ENCODE peak calls at places on chromosomes 7 and 10, in nine cellular contexts. One of them, this sample, is unnamed.

GRCh38 chr7:51187941-51188340 is 128.7 kb downstream of the COBL start:
- DNase-seq in A673: no peak
- DNase-seq in heart left ventricle: peak; percentile 76
- DNase-seq in progenitor cell of endocrine pancreas: peak; percentile 42
- DNase-seq in PC-9: no peak
- DNase-seq in thyroid gland: peak; percentile 17
- DNase-seq in fibroblast of mammary gland: no peak
- DNase-seq in breast epithelium: no peak
- DNase-seq in esophagus squamous epithelium: no peak
- DNase-seq in this sample: no peak

GRCh38 chr7:101932053-101932452 is 114.6 kb downstream of the CUX1 start:
- DNase-seq in A673: no peak
- DNase-seq in heart left ventricle: peak; percentile 5
- DNase-seq in progenitor cell of endocrine pancreas: no peak
- DNase-seq in PC-9: no peak
- DNase-seq in thyroid gland: no peak
- DNase-seq in fibroblast of mammary gland: no peak
- DNase-seq in breast epithelium: no peak
- DNase-seq in esophagus squamous epithelium: no peak
- DNase-seq in this sample: no peak

GRCh38 chr7:45089314-45089891 is 634 bp upstream of the NACAD start:
- DNase-seq in A673: peak; percentile 67
- DNase-seq in heart left ventricle: peak; percentile 38
- DNase-seq in progenitor cell of endocrine pancreas: peak; percentile 67
- DNase-seq in PC-9: no peak
- DNase-seq in thyroid gland: peak; percentile 26
- DNase-seq in fibroblast of mammary gland: peak; percentile 54
- DNase-seq in breast epithelium: no peak
- DNase-seq in esophagus squamous epithelium: no peak
- DNase-seq in this sample: peak; percentile 88

GRCh38 chr7:149500201-149500600 is 2.6 kb upstream of the ZNF746 start:
- DNase-seq in A673: no peak
- DNase-seq in heart left ventricle: no peak
- DNase-seq in progenitor cell of endocrine pancreas: no peak
- DNase-seq in PC-9: no peak
- DNase-seq in thyroid gland: no peak
- DNase-seq in fibroblast of mammary gland: no peak
- DNase-seq in breast epithelium: no peak
- DNase-seq in esophagus squamous epithelium: no peak
- DNase-seq in this sample: no peak

GRCh38 chr10:43287056-43288007 is 20.5 kb upstream of the RASGEF1A start:
- DNase-seq in A673: no peak
- DNase-seq in heart left ventricle: no peak
- DNase-seq in progenitor cell of endocrine pancreas: no peak
- DNase-seq in PC-9: peak; percentile 96
- DNase-seq in thyroid gland: no peak
- DNase-seq in fibroblast of mammary gland: no peak
- DNase-seq in breast epithelium: peak; percentile 87
- DNase-seq in esophagus squamous epithelium: no peak
- DNase-seq in this sample: no peak

GRCh38 chr7:130444230-130444629 is 3.4 kb upstream of the CEP41 start:
- DNase-seq in A673: no peak
- DNase-seq in heart left ventricle: no peak
- DNase-seq in progenitor cell of endocrine pancreas: no peak
- DNase-seq in PC-9: no peak
- DNase-seq in thyroid gland: peak; percentile 44
- DNase-seq in fibroblast of mammary gland: peak; percentile 69
- DNase-seq in breast epithelium: no peak
- DNase-seq in esophagus squamous epithelium: no peak
- DNase-seq in this sample: no peak

GRCh38 chr7:5345171-5345570 is 62.4 kb downstream of the SLC29A4 start:
- DNase-seq in A673: no peak
- DNase-seq in heart left ventricle: no peak
- DNase-seq in progenitor cell of endocrine pancreas: no peak
- DNase-seq in PC-9: no peak
- DNase-seq in thyroid gland: no peak
- DNase-seq in fibroblast of mammary gland: no peak
- DNase-seq in breast epithelium: no peak
- DNase-seq in esophagus squamous epithelium: no peak
- DNase-seq in this sample: no peak

GRCh38 chr7:102431617-102432298 is 1.6 kb upstream of the ORAI2 start:
- DNase-seq in A673: peak; percentile 76
- DNase-seq in heart left ventricle: no peak
- DNase-seq in progenitor cell of endocrine pancreas: no peak
- DNase-seq in PC-9: no peak
- DNase-seq in thyroid gland: peak; percentile 63
- DNase-seq in fibroblast of mammary gland: no peak
- DNase-seq in breast epithelium: no peak
- DNase-seq in esophagus squamous epithelium: no peak
- DNase-seq in this sample: no peak

GRCh38 chr7:92730808-92731207 is 105.6 kb downstream of the CDK6 start:
- DNase-seq in A673: no peak
- DNase-seq in heart left ventricle: no peak
- DNase-seq in progenitor cell of endocrine pancreas: no peak
- DNase-seq in PC-9: no peak
- DNase-seq in thyroid gland: no peak
- DNase-seq in fibroblast of mammary gland: peak; percentile 83
- DNase-seq in breast epithelium: no peak
- DNase-seq in esophagus squamous epithelium: no peak
- DNase-seq in this sample: no peak

GRCh38 chr10:1846050-1846449 is 108.7 kb upstream of the ADARB2 start:
- DNase-seq in A673: no peak
- DNase-seq in heart left ventricle: no peak
- DNase-seq in progenitor cell of endocrine pancreas: no peak
- DNase-seq in PC-9: no peak
- DNase-seq in thyroid gland: no peak
- DNase-seq in fibroblast of mammary gland: no peak
- DNase-seq in breast epithelium: no peak
- DNase-seq in esophagus squamous epithelium: no peak
- DNase-seq in this sample: no peak
- TF ChIP-seq CTCF in A673: no peak
- TF ChIP-seq CTCF in heart left ventricle: no peak
- TF ChIP-seq CTCF in progenitor cell of endocrine pancreas: no peak
- TF ChIP-seq CTCF in PC-9: no peak
- TF ChIP-seq CTCF in thyroid gland: no peak
- TF ChIP-seq CTCF in fibroblast of mammary gland: no peak
- TF ChIP-seq CTCF in breast epithelium: no peak
- TF ChIP-seq CTCF in esophagus squamous epithelium: no peak
- TF ChIP-seq CTCF in this sample: no peak

DNA sequence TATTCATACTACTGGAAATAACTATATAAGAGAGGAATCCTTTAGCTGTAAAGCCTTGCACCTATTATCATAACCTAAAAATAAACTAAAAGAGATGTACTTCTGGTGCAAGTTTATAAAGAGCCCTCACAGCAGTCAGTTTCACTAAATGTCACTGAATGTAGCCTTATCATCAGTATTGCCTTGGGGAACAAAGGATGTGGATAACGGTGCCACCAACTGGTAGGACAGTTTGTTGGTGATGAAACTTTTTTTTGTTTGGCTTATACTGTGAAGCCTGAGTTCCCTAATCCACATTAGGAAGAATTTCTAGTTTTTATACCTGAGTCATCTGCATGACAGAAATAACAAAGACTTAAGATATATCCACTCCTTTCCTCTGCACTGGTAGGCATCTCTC is 117.9 kb upstream of the COL1A2 start:
- DNase-seq in A673: peak; percentile 73
- DNase-seq in heart left ventricle: no peak
- DNase-seq in progenitor cell of endocrine pancreas: no peak
- DNase-seq in PC-9: no peak
- DNase-seq in thyroid gland: peak; percentile 2
- DNase-seq in fibroblast of mammary gland: peak; percentile 63
- DNase-seq in breast epithelium: no peak
- DNase-seq in esophagus squamous epithelium: no peak
- DNase-seq in this sample: no peak
- TF ChIP-seq CTCF in A673: peak; percentile 67
- TF ChIP-seq CTCF in heart left ventricle: peak; percentile 35
- TF ChIP-seq CTCF in progenitor cell of endocrine pancreas: no peak
- TF ChIP-seq CTCF in PC-9: peak; percentile 49
- TF ChIP-seq CTCF in thyroid gland: no peak
- TF ChIP-seq CTCF in fibroblast of mammary gland: peak; percentile 58
- TF ChIP-seq CTCF in breast epithelium: no peak
- TF ChIP-seq CTCF in esophagus squamous epithelium: no peak
- TF ChIP-seq CTCF in this sample: peak; percentile 71

GRCh38 chr7:128883622-128884549 is 21.2 kb downstream of the ATP6V1F start:
- DNase-seq in A673: peak; percentile 89
- DNase-seq in heart left ventricle: peak; percentile 79
- DNase-seq in progenitor cell of endocrine pancreas: peak; percentile 65
- DNase-seq in PC-9: no peak
- DNase-seq in thyroid gland: peak; percentile 78
- DNase-seq in fibroblast of mammary gland: peak; percentile 65
- DNase-seq in breast epithelium: peak; percentile 86
- DNase-seq in esophagus squamous epithelium: peak; percentile 13
- DNase-seq in this sample: peak; percentile 95
- TF ChIP-seq CTCF in A673: peak; percentile 97
- TF ChIP-seq CTCF in heart left ventricle: peak; percentile 98
- TF ChIP-seq CTCF in progenitor cell of endocrine pancreas: peak; percentile 84
- TF ChIP-seq CTCF in PC-9: peak; percentile 96
- TF ChIP-seq CTCF in thyroid gland: peak; percentile 81
- TF ChIP-seq CTCF in fibroblast of mammary gland: peak; percentile 82
- TF ChIP-seq CTCF in breast epithelium: peak; percentile 90
- TF ChIP-seq CTCF in esophagus squamous epithelium: peak; percentile 95
- TF ChIP-seq CTCF in this sample: peak; percentile 97

DNA sequence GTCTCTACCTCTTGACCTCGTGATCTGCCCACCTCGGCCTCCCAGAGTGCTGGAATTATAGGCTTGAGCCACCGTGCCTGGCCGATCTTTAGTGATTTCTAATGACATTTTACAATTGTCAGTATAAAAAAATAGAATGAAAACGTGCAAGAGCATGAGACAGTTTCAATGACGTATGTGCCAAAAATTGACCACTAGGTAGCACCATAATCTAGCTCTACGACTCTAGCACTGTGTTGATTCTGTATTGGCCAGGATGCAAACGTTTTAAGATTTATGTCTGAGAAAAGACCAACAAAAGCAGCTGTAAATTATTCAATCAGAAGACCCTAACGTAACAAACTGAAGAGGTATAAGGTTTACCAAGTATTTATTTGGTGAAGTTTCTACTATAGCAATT is 25.4 kb upstream of the EXOC6 start:
- DNase-seq in A673: peak; percentile 68
- DNase-seq in heart left ventricle: no peak
- DNase-seq in progenitor cell of endocrine pancreas: no peak
- DNase-seq in PC-9: no peak
- DNase-seq in thyroid gland: no peak
- DNase-seq in fibroblast of mammary gland: no peak
- DNase-seq in breast epithelium: no peak
- DNase-seq in esophagus squamous epithelium: no peak
- DNase-seq in this sample: no peak
- TF ChIP-seq CTCF in A673: peak; percentile 56
- TF ChIP-seq CTCF in heart left ventricle: peak; percentile 45
- TF ChIP-seq CTCF in progenitor cell of endocrine pancreas: no peak
- TF ChIP-seq CTCF in PC-9: no peak
- TF ChIP-seq CTCF in thyroid gland: no peak
- TF ChIP-seq CTCF in fibroblast of mammary gland: no peak
- TF ChIP-seq CTCF in breast epithelium: no peak
- TF ChIP-seq CTCF in esophagus squamous epithelium: no peak
- TF ChIP-seq CTCF in this sample: peak; percentile 40

GRCh38 chr10:70053896-70054641 is 1.4 kb downstream of the MACROH2A2 start:
- DNase-seq in A673: peak; percentile 77
- DNase-seq in heart left ventricle: peak; percentile 29
- DNase-seq in progenitor cell of endocrine pancreas: peak; percentile 57
- DNase-seq in PC-9: no peak
- DNase-seq in thyroid gland: peak; percentile 15
- DNase-seq in fibroblast of mammary gland: peak; percentile 6
- DNase-seq in breast epithelium: no peak
- DNase-seq in esophagus squamous epithelium: no peak
- DNase-seq in this sample: peak; percentile 87
- TF ChIP-seq CTCF in A673: peak; percentile 51
- TF ChIP-seq CTCF in heart left ventricle: peak; percentile 19
- TF ChIP-seq CTCF in progenitor cell of endocrine pancreas: peak; percentile 65
- TF ChIP-seq CTCF in PC-9: no peak
- TF ChIP-seq CTCF in thyroid gland: no peak
- TF ChIP-seq CTCF in fibroblast of mammary gland: peak; percentile 5
- TF ChIP-seq CTCF in breast epithelium: no peak
- TF ChIP-seq CTCF in esophagus squamous epithelium: no peak
- TF ChIP-seq CTCF in this sample: peak; percentile 63

GRCh38 chr10:34825433-34825832 is 10.3 kb upstream of the PARD3 start:
- DNase-seq in A673: no peak
- DNase-seq in heart left ventricle: no peak
- DNase-seq in progenitor cell of endocrine pancreas: no peak
- DNase-seq in PC-9: no peak
- DNase-seq in thyroid gland: no peak
- DNase-seq in fibroblast of mammary gland: no peak
- DNase-seq in breast epithelium: no peak
- DNase-seq in esophagus squamous epithelium: no peak
- DNase-seq in this sample: no peak

GRCh38 chr10:34826221-34826620 is 11.1 kb upstream of the PARD3 start:
- DNase-seq in A673: no peak
- DNase-seq in heart left ventricle: no peak
- DNase-seq in progenitor cell of endocrine pancreas: no peak
- DNase-seq in PC-9: no peak
- DNase-seq in thyroid gland: peak; percentile 5
- DNase-seq in fibroblast of mammary gland: no peak
- DNase-seq in breast epithelium: no peak
- DNase-seq in esophagus squamous epithelium: no peak
- DNase-seq in this sample: no peak

GRCh38 chr10:34824870-34825269 is 9.8 kb upstream of the PARD3 start:
- DNase-seq in A673: no peak
- DNase-seq in heart left ventricle: no peak
- DNase-seq in progenitor cell of endocrine pancreas: no peak
- DNase-seq in PC-9: no peak
- DNase-seq in thyroid gland: no peak
- DNase-seq in fibroblast of mammary gland: no peak
- DNase-seq in breast epithelium: no peak
- DNase-seq in esophagus squamous epithelium: no peak
- DNase-seq in this sample: no peak

GRCh38 chr10:34817586-34817985 is 2.5 kb upstream of the PARD3 start:
- DNase-seq in A673: no peak
- DNase-seq in heart left ventricle: no peak
- DNase-seq in progenitor cell of endocrine pancreas: no peak
- DNase-seq in PC-9: no peak
- DNase-seq in thyroid gland: no peak
- DNase-seq in fibroblast of mammary gland: no peak
- DNase-seq in breast epithelium: no peak
- DNase-seq in esophagus squamous epithelium: no peak
- DNase-seq in this sample: no peak

GRCh38 chr10:34821587-34822585 is 6.8 kb upstream of the PARD3 start:
- DNase-seq in A673: peak; percentile 30
- DNase-seq in heart left ventricle: no peak
- DNase-seq in progenitor cell of endocrine pancreas: no peak
- DNase-seq in PC-9: peak; percentile 53
- DNase-seq in thyroid gland: no peak
- DNase-seq in fibroblast of mammary gland: no peak
- DNase-seq in breast epithelium: no peak
- DNase-seq in esophagus squamous epithelium: no peak
- DNase-seq in this sample: no peak
- TF ChIP-seq CTCF in A673: no peak
- TF ChIP-seq CTCF in heart left ventricle: no peak
- TF ChIP-seq CTCF in progenitor cell of endocrine pancreas: no peak
- TF ChIP-seq CTCF in PC-9: no peak
- TF ChIP-seq CTCF in thyroid gland: no peak
- TF ChIP-seq CTCF in fibroblast of mammary gland: no peak
- TF ChIP-seq CTCF in breast epithelium: no peak
- TF ChIP-seq CTCF in esophagus squamous epithelium: no peak
- TF ChIP-seq CTCF in this sample: no peak

This sample was measured in osteocyte.